ENCODE peak calls at places on chromosomes 3 and 15, in seven cellular contexts. R is cardiac muscle cell; E is CD8-positive, alpha-beta memory T cell; Q is brain microvascular endothelial cell; Z is breast epithelium; A is SJSA1; Y is mammary epithelial cell. F is an unnamed sample.

GRCh38 chr15:33132722-33133345 is 61.7 kb downstream of the FMN1 start:
- DNase-seq in R (peak; percentile 73), E (no peak), Q (peak; percentile 70), Z (no peak), A (peak; percentile 56), Y (peak; percentile 92), F (peak; percentile 20)

GRCh38 chr3:23368731-23369130 is 165.6 kb downstream of the UBE2E2 start:
- DNase-seq in R (no peak), E (no peak), Q (no peak), Z (no peak), A (no peak), Y (no peak), F (no peak)

GRCh38 chr3:188177721-188178120 is 23.8 kb downstream of the LPP start:
- DNase-seq in R (no peak), E (no peak), Q (no peak), Z (no peak), A (no peak), Y (no peak), F (no peak)

GRCh38 chr3:52774901-52775864 is 2.2 kb upstream of the ITIH1 start:
- DNase-seq in R (no peak), E (no peak), Q (no peak), Z (no peak), A (no peak), Y (no peak), F (no peak)

GRCh38 chr15:40843885-40844542 is at the start of gene SPINT1:
- DNase-seq in R (peak; percentile 35), E (peak; percentile 13), Q (no peak), Z (peak; percentile 77), A (no peak), Y (peak; percentile 85), F (no peak)

GRCh38 chr15:72782993-72783562 is 480 bp downstream of the ADPGK start:
- DNase-seq in R (no peak), E (peak; percentile 49), Q (no peak), Z (peak; percentile 52), A (no peak), Y (peak; percentile 41), F (no peak)

GRCh38 chr3:155701882-155702465 is 42.9 kb downstream of the PLCH1 start:
- DNase-seq in R (peak; percentile 77), E (peak; percentile 18), Q (peak; percentile 6), Z (no peak), A (peak; percentile 46), Y (peak; percentile 32), F (peak; percentile 11)

GRCh38 chr3:187044871-187045552 is 94.3 kb downstream of the RPL39L start:
- DNase-seq in R (no peak), E (no peak), Q (no peak), Z (no peak), A (no peak), Y (no peak), F (no peak)

GRCh38 chr3:129558772-129559564 is 16.0 kb downstream of the H1-8 start:
- DNase-seq in R (no peak), E (no peak), Q (no peak), Z (no peak), A (peak; percentile 83), Y (no peak), F (no peak)

GRCh38 chr15:57668074-57668473 is 38.4 kb upstream of the POLR2M start:
- DNase-seq in R (no peak), E (no peak), Q (no peak), Z (no peak), A (no peak), Y (no peak), F (no peak)

GRCh38 chr3:185733980-185734724 is 90.7 kb downstream of the IGF2BP2 start:
- DNase-seq in R (peak; percentile 78), E (no peak), Q (peak; percentile 83), Z (no peak), A (peak; percentile 77), Y (peak; percentile 80), F (no peak)

GRCh38 chr15:75693501-75694240 is 19.0 kb downstream of the CSPG4 start:
- DNase-seq in R (no peak), E (no peak), Q (no peak), Z (no peak), A (no peak), Y (peak; percentile 56), F (no peak)

GRCh38 chr3:37072892-37073291 is 79.6 kb downstream of the MLH1 start:
- DNase-seq in R (no peak), E (no peak), Q (peak; percentile 84), Z (peak; percentile 69), A (peak; percentile 75), Y (peak; percentile 43), F (peak; percentile 83)

GRCh38 chr3:96538186-96538585 is 276.2 kb upstream of the EPHA6 start:
- DNase-seq in R (no peak), E (no peak), Q (no peak), Z (no peak), A (no peak), Y (no peak), F (no peak)

GRCh38 chr3:34483290-34483887 is 685.0 kb downstream of the PDCD6IP start:
- DNase-seq in R (no peak), E (no peak), Q (no peak), Z (no peak), A (no peak), Y (no peak), F (no peak)

GRCh38 chr3:52527732-52528595 is 5.7 kb downstream of the NT5DC2 start:
- DNase-seq in R (no peak), E (no peak), Q (no peak), Z (peak; percentile 24), A (no peak), Y (no peak), F (no peak)

GRCh38 chr3:99159220-99159762 is 257.8 kb upstream of the DCBLD2 start:
- DNase-seq in R (no peak), E (no peak), Q (no peak), Z (no peak), A (no peak), Y (no peak), F (no peak)

GRCh38 chr15:95059346-95059905 is 828.1 kb downstream of the MCTP2 start:
- DNase-seq in R (no peak), E (no peak), Q (no peak), Z (no peak), A (no peak), Y (peak; percentile 47), F (no peak)

DNA sequence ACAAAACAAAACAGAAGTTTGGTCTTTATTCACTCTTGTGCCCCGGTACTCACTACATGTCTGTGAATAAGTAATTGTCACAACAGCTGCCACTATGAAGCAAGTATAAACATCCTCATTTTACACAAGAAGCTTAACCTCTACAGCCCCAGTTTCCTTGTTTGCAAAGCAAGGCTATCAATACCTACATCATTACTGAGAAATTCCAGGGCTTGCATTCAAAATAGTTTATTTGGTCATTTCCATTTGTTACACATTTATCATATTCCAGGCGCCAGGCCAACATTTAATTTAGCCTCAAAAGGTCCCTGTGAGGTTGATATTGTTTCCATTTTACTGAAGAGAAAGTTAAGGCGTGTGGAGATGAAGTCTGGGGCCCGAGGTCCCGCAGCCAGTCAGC is 161.4 kb upstream of the LRTM1 start:
- DNase-seq in R (no peak), E (no peak), Q (peak; percentile 6), Z (no peak), A (no peak), Y (no peak), F (peak; percentile 5)
- H3K4me3 ChIP-seq in R (no peak overlapping the region), E (no peak overlapping the region), Q (no peak overlapping the region), Z (no peak overlapping the region), A (no peak overlapping the region), Y (no peak overlapping the region), F (no peak overlapping the region)

DNA sequence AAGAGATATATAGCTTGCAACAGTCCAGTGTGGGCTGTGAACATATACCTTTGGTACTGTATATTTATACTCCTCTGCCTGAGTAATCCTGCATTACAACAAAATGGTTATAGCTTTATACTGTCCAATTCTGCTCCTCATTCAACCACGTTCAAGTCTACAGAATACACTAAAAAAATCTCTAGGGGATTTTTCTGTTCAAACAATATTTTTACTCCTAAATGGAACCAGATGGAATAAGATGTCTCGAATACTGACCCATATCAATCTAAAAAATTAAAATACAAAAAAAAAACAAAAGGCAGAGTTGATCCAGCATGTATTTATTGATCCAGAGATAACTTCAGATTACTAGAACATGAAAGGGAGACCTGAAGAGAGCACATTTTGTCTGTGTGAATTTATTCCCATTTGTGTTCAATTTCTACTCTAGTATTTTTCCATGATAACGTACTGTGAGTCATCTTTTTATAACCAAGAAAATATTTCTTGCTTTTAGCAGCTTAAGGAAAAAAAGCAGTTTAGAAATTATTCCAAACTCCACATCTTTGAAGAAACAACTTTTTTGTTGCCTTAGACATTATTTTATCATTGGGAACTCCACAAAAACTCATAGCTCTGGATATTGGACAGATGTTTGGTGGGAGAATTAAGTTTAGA is 910.7 kb downstream of the TBL1XR1 start:
- DNase-seq in R (no peak), E (no peak), Q (no peak), Z (no peak), A (no peak), Y (no peak), F (no peak)
- H3K4me3 ChIP-seq in R (no peak overlapping the region), E (no peak overlapping the region), Q (no peak overlapping the region), Z (no peak overlapping the region), A (no peak overlapping the region), Y (no peak overlapping the region), F (no peak overlapping the region)

GRCh38 chr3:168044049-168044448 is 51.7 kb downstream of the GOLIM4 start:
- DNase-seq in R (no peak), E (no peak), Q (no peak), Z (no peak), A (no peak), Y (no peak), F (no peak)
- H3K4me3 ChIP-seq in R (no peak overlapping the region), E (no peak overlapping the region), Q (no peak overlapping the region), Z (no peak overlapping the region), A (no peak overlapping the region), Y (no peak overlapping the region), F (no peak overlapping the region)

GRCh38 chr3:49802719-49803463 is at the start of gene INKA1:
- DNase-seq in R (peak; percentile 93), E (peak; percentile 83), Q (peak; percentile 54), Z (peak; percentile 90), A (peak; percentile 82), Y (peak; percentile 82), F (no peak)

GRCh38 chr3:49805367-49805782 is 2.3 kb downstream of the INKA1 start:
- DNase-seq in R (peak; percentile 30), E (no peak), Q (peak; percentile 45), Z (peak; percentile 74), A (no peak), Y (no peak), F (peak; percentile 91)

GRCh38 chr3:49801160-49801559 is 1.5 kb upstream of the CDHR4 start:
- DNase-seq in R (no peak), E (no peak), Q (no peak), Z (no peak), A (no peak), Y (no peak), F (no peak)

GRCh38 chr3:49804141-49805041 is 1.3 kb downstream of the INKA1 start:
- DNase-seq in R (no peak), E (no peak), Q (no peak), Z (no peak), A (no peak), Y (peak; percentile 25), F (no peak)

DNA sequence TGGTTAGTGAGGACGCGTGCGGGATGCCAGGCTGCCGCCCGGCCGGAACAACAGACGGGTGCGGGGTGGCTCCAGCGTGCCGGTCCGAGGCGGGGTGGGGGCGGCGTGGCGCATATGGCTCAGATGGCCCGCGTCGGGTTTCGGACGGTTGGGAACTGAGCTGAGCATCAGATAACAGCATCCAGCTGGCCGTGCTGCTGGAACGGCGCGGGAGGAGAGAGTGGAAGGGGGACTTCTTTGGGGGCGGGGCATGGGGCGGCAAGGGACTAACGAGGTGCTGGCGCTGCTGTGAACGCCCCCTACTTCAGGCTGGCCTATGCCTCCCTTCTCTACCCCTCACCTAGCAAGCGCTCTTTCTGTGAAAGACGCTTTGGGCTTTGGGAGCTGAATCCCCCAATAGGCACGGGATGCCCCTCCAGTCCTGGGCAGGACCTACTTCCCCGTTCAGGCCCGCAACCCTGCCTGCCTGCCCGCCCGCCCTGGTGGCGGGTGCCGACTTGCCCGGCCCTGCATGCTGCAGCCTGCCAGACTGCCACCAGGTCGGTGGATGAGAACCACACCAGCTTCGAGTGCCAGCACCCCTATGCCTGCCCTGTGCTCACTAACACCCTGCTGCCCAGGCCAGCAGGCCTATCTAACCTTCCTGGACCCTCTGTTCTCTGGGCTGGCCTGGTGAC is 541 bp downstream of the INKA1 start:
- DNase-seq in R (no peak), E (peak; percentile 44), Q (no peak), Z (no peak), A (peak; percentile 22), Y (peak; percentile 90), F (no peak)
- H3K4me3 ChIP-seq in R (peak overlapping the region; percentile 77), E (peak overlapping the region; percentile 91), Q (peak overlapping the region; percentile 84), Z (peak overlapping the region; percentile 84), A (peak overlapping the region; percentile 80), Y (peak overlapping the region; percentile 70), F (peak overlapping the region; percentile 88)